ENCODE peak calls at places on chromosomes 6 and 20, in ten cellular contexts. G, B, F, O, P, I, W, Y, Q and J are unnamed samples.

GRCh38 chr6:14035448-14035847 is 82.1 kb upstream of the CD83 start:
- DNase-seq in G (no peak), B (no peak), F (no peak), O (no peak), P (no peak), I (no peak), W (no peak), Y (no peak), Q (peak; percentile 98), J (peak; percentile 36)

GRCh38 chr6:109130065-109130464 is 34.8 kb downstream of the CEP57L1 start:
- DNase-seq in G (no peak), B (no peak), F (no peak), O (no peak), P (no peak), I (no peak), W (no peak), Y (no peak), Q (no peak), J (no peak)

GRCh38 chr20:50347568-50347981 is 156.9 kb downstream of the CEBPB start:
- DNase-seq in G (no peak), B (no peak), F (no peak), O (no peak), P (no peak), I (no peak), W (no peak), Y (no peak), Q (no peak), J (no peak)

GRCh38 chr6:4358414-4359107 is 223.2 kb upstream of the ECI2 start:
- DNase-seq in G (peak; percentile 85), B (no peak), F (peak; percentile 80), O (peak; percentile 85), P (no peak), I (peak; percentile 99), W (peak; percentile 43), Y (peak; percentile 91), Q (peak; percentile 99), J (peak; percentile 86)

GRCh38 chr6:168122011-168122410 is 43.0 kb upstream of the FRMD1 start:
- DNase-seq in G (no peak), B (no peak), F (no peak), O (no peak), P (no peak), I (no peak), W (no peak), Y (no peak), Q (no peak), J (no peak)

GRCh38 chr6:34393191-34393967 is 910 bp upstream of the NUDT3 start:
- DNase-seq in G (no peak), B (no peak), F (no peak), O (no peak), P (no peak), I (no peak), W (no peak), Y (peak; percentile 43), Q (no peak), J (no peak)

GRCh38 chr6:162940426-162940825 is 212.7 kb downstream of the PACRG start:
- DNase-seq in G (no peak), B (no peak), F (peak; percentile 71), O (no peak), P (no peak), I (no peak), W (no peak), Y (no peak), Q (peak; percentile 10), J (no peak)

GRCh38 chr6:119874381-119874780 is 524.8 kb upstream of the MAN1A1 start:
- DNase-seq in G (no peak), B (no peak), F (no peak), O (no peak), P (no peak), I (no peak), W (no peak), Y (no peak), Q (no peak), J (no peak)

GRCh38 chr6:111549744-111550143 is 55.9 kb downstream of the TRAF3IP2 start:
- DNase-seq in G (no peak), B (no peak), F (no peak), O (no peak), P (no peak), I (no peak), W (no peak), Y (no peak), Q (no peak), J (no peak)

GRCh38 chr6:134534708-134535149 is 216.8 kb upstream of the SGK1 start:
- DNase-seq in G (no peak), B (no peak), F (no peak), O (no peak), P (no peak), I (peak; percentile 47), W (no peak), Y (no peak), Q (peak; percentile 54), J (no peak)

GRCh38 chr6:107064579-107065065 is 36.6 kb downstream of the MTRES1 start:
- DNase-seq in G (peak; percentile 74), B (no peak), F (no peak), O (no peak), P (no peak), I (peak; percentile 21), W (no peak), Y (no peak), Q (peak; percentile 78), J (peak; percentile 45)

GRCh38 chr20:11451793-11452291 is 465.9 kb upstream of the BTBD3 start:
- DNase-seq in G (no peak), B (no peak), F (no peak), O (peak; percentile 34), P (no peak), I (no peak), W (no peak), Y (no peak), Q (peak; percentile 66), J (no peak)